ENCODE peak calls at places on chromosomes 16 and 17, in nine cellular contexts. One of them, this sample, is unnamed.

GRCh38 chr17:41211845-41212466 is 14.5 kb upstream of the KRTAP9-2 start:
- DNase-seq in amygdala: no peak
- DNase-seq in anterior cingulate cortex: no peak
- DNase-seq in astrocyte of the hippocampus: no peak
- DNase-seq in ureter: no peak
- DNase-seq in K562: no peak
- DNase-seq in central memory CD4-positive, alpha-beta T cell: no peak
- DNase-seq in stimulated activated CD4-positive, alpha-beta T cell treated with anti-CD3 and anti-CD28 coated beads, Interleukin-4, amount 100 ng/mL, for 48 hours: no peak
- DNase-seq in BJ: peak
- DNase-seq in this sample: no peak

GRCh38 chr17:79022507-79022991 is 1.4 kb upstream of the C1QTNF1 start:
- DNase-seq in amygdala: no peak
- DNase-seq in anterior cingulate cortex: no peak
- DNase-seq in astrocyte of the hippocampus: no peak
- DNase-seq in ureter: peak
- DNase-seq in K562: no peak
- DNase-seq in central memory CD4-positive, alpha-beta T cell: no peak
- DNase-seq in stimulated activated CD4-positive, alpha-beta T cell treated with anti-CD3 and anti-CD28 coated beads, Interleukin-4, amount 100 ng/mL, for 48 hours: no peak
- DNase-seq in BJ: no peak
- DNase-seq in this sample: no peak

GRCh38 chr16:30139895-30140481 is 17.0 kb upstream of the MAPK3 start:
- DNase-seq in amygdala: no peak
- DNase-seq in anterior cingulate cortex: no peak
- DNase-seq in astrocyte of the hippocampus: no peak
- DNase-seq in ureter: no peak
- DNase-seq in K562: no peak
- DNase-seq in central memory CD4-positive, alpha-beta T cell: no peak
- DNase-seq in stimulated activated CD4-positive, alpha-beta T cell treated with anti-CD3 and anti-CD28 coated beads, Interleukin-4, amount 100 ng/mL, for 48 hours: no peak
- DNase-seq in BJ: no peak
- DNase-seq in this sample: no peak

GRCh38 chr17:15483416-15483815 is 16.0 kb upstream of the CDRT4 start:
- DNase-seq in amygdala: no peak
- DNase-seq in anterior cingulate cortex: no peak
- DNase-seq in astrocyte of the hippocampus: no peak
- DNase-seq in ureter: no peak
- DNase-seq in K562: no peak
- DNase-seq in central memory CD4-positive, alpha-beta T cell: no peak
- DNase-seq in stimulated activated CD4-positive, alpha-beta T cell treated with anti-CD3 and anti-CD28 coated beads, Interleukin-4, amount 100 ng/mL, for 48 hours: no peak
- DNase-seq in BJ: no peak
- DNase-seq in this sample: no peak

GRCh38 chr16:66490774-66491715 is 58.9 kb downstream of the TK2 start:
- DNase-seq in amygdala: no peak
- DNase-seq in anterior cingulate cortex: no peak
- DNase-seq in astrocyte of the hippocampus: no peak
- DNase-seq in ureter: peak
- DNase-seq in K562: no peak
- DNase-seq in central memory CD4-positive, alpha-beta T cell: no peak
- DNase-seq in stimulated activated CD4-positive, alpha-beta T cell treated with anti-CD3 and anti-CD28 coated beads, Interleukin-4, amount 100 ng/mL, for 48 hours: no peak
- DNase-seq in BJ: no peak
- DNase-seq in this sample: no peak

GRCh38 chr16:16118337-16118736 is 105.0 kb downstream of the ABCC6 start:
- DNase-seq in amygdala: no peak
- DNase-seq in anterior cingulate cortex: no peak
- DNase-seq in astrocyte of the hippocampus: no peak
- DNase-seq in ureter: no peak
- DNase-seq in K562: no peak
- DNase-seq in central memory CD4-positive, alpha-beta T cell: no peak
- DNase-seq in stimulated activated CD4-positive, alpha-beta T cell treated with anti-CD3 and anti-CD28 coated beads, Interleukin-4, amount 100 ng/mL, for 48 hours: no peak
- DNase-seq in BJ: no peak
- DNase-seq in this sample: no peak

GRCh38 chr17:51397361-51398127 is 137.2 kb downstream of the UTP18 start:
- DNase-seq in amygdala: no peak
- DNase-seq in anterior cingulate cortex: no peak
- DNase-seq in astrocyte of the hippocampus: peak
- DNase-seq in ureter: no peak
- DNase-seq in K562: no peak
- DNase-seq in central memory CD4-positive, alpha-beta T cell: no peak
- DNase-seq in stimulated activated CD4-positive, alpha-beta T cell treated with anti-CD3 and anti-CD28 coated beads, Interleukin-4, amount 100 ng/mL, for 48 hours: no peak
- DNase-seq in BJ: no peak
- DNase-seq in this sample: no peak

GRCh38 chr17:73308017-73308823 is 3.6 kb downstream of the CDC42EP4 start:
- DNase-seq in amygdala: no peak
- DNase-seq in anterior cingulate cortex: no peak
- DNase-seq in astrocyte of the hippocampus: peak
- DNase-seq in ureter: peak
- DNase-seq in K562: peak
- DNase-seq in central memory CD4-positive, alpha-beta T cell: no peak
- DNase-seq in stimulated activated CD4-positive, alpha-beta T cell treated with anti-CD3 and anti-CD28 coated beads, Interleukin-4, amount 100 ng/mL, for 48 hours: no peak
- DNase-seq in BJ: peak
- DNase-seq in this sample: no peak

GRCh38 chr17:17822189-17822978 is 14.4 kb downstream of the SREBF1 start:
- DNase-seq in amygdala: peak
- DNase-seq in anterior cingulate cortex: peak
- DNase-seq in astrocyte of the hippocampus: peak
- DNase-seq in ureter: no peak
- DNase-seq in K562: no peak
- DNase-seq in central memory CD4-positive, alpha-beta T cell: no peak
- DNase-seq in stimulated activated CD4-positive, alpha-beta T cell treated with anti-CD3 and anti-CD28 coated beads, Interleukin-4, amount 100 ng/mL, for 48 hours: no peak
- DNase-seq in BJ: peak
- DNase-seq in this sample: no peak

GRCh38 chr17:67488161-67488560 is 111.1 kb downstream of the PITPNC1 start:
- DNase-seq in amygdala: no peak
- DNase-seq in anterior cingulate cortex: peak
- DNase-seq in astrocyte of the hippocampus: peak
- DNase-seq in ureter: no peak
- DNase-seq in K562: no peak
- DNase-seq in central memory CD4-positive, alpha-beta T cell: no peak
- DNase-seq in stimulated activated CD4-positive, alpha-beta T cell treated with anti-CD3 and anti-CD28 coated beads, Interleukin-4, amount 100 ng/mL, for 48 hours: no peak
- DNase-seq in BJ: no peak
- DNase-seq in this sample: no peak

GRCh38 chr17:54177606-54178308 is 355.0 kb downstream of the KIF2B start:
- DNase-seq in amygdala: no peak
- DNase-seq in anterior cingulate cortex: no peak
- DNase-seq in astrocyte of the hippocampus: no peak
- DNase-seq in ureter: no peak
- DNase-seq in K562: no peak
- DNase-seq in central memory CD4-positive, alpha-beta T cell: no peak
- DNase-seq in stimulated activated CD4-positive, alpha-beta T cell treated with anti-CD3 and anti-CD28 coated beads, Interleukin-4, amount 100 ng/mL, for 48 hours: no peak
- DNase-seq in BJ: no peak
- DNase-seq in this sample: no peak

GRCh38 chr17:45246861-45247428 is 14.9 kb downstream of the SPATA32 start:
- DNase-seq in amygdala: no peak
- DNase-seq in anterior cingulate cortex: no peak
- DNase-seq in astrocyte of the hippocampus: peak
- DNase-seq in ureter: no peak
- DNase-seq in K562: peak
- DNase-seq in central memory CD4-positive, alpha-beta T cell: peak
- DNase-seq in stimulated activated CD4-positive, alpha-beta T cell treated with anti-CD3 and anti-CD28 coated beads, Interleukin-4, amount 100 ng/mL, for 48 hours: no peak
- DNase-seq in BJ: no peak
- DNase-seq in this sample: peak

GRCh38 chr17:44354582-44355309 is 8.9 kb downstream of the FAM171A2 start:
- DNase-seq in amygdala: no peak
- DNase-seq in anterior cingulate cortex: no peak
- DNase-seq in astrocyte of the hippocampus: peak
- DNase-seq in ureter: no peak
- DNase-seq in K562: peak
- DNase-seq in central memory CD4-positive, alpha-beta T cell: peak
- DNase-seq in stimulated activated CD4-positive, alpha-beta T cell treated with anti-CD3 and anti-CD28 coated beads, Interleukin-4, amount 100 ng/mL, for 48 hours: peak
- DNase-seq in BJ: no peak
- DNase-seq in this sample: peak

GRCh38 chr16:15857779-15858560 is 1.1 kb upstream of the MYH11 start:
- DNase-seq in amygdala: no peak
- DNase-seq in anterior cingulate cortex: no peak
- DNase-seq in astrocyte of the hippocampus: peak
- DNase-seq in ureter: peak
- DNase-seq in K562: no peak
- DNase-seq in central memory CD4-positive, alpha-beta T cell: no peak
- DNase-seq in stimulated activated CD4-positive, alpha-beta T cell treated with anti-CD3 and anti-CD28 coated beads, Interleukin-4, amount 100 ng/mL, for 48 hours: no peak
- DNase-seq in BJ: no peak
- DNase-seq in this sample: no peak

GRCh38 chr16:21159281-21159951 is 942 bp downstream of the LDAF1 start:
- DNase-seq in amygdala: no peak
- DNase-seq in anterior cingulate cortex: no peak
- DNase-seq in astrocyte of the hippocampus: peak
- DNase-seq in ureter: peak
- DNase-seq in K562: peak
- DNase-seq in central memory CD4-positive, alpha-beta T cell: peak
- DNase-seq in stimulated activated CD4-positive, alpha-beta T cell treated with anti-CD3 and anti-CD28 coated beads, Interleukin-4, amount 100 ng/mL, for 48 hours: no peak
- DNase-seq in BJ: no peak
- DNase-seq in this sample: peak

GRCh38 chr16:70298988-70299938 is at the start of gene DDX19B:
- DNase-seq in amygdala: peak
- DNase-seq in anterior cingulate cortex: peak
- DNase-seq in astrocyte of the hippocampus: peak
- DNase-seq in ureter: peak
- DNase-seq in K562: peak
- DNase-seq in central memory CD4-positive, alpha-beta T cell: peak
- DNase-seq in stimulated activated CD4-positive, alpha-beta T cell treated with anti-CD3 and anti-CD28 coated beads, Interleukin-4, amount 100 ng/mL, for 48 hours: peak
- DNase-seq in BJ: no peak
- DNase-seq in this sample: peak

GRCh38 chr17:27503636-27504035 is 47.4 kb downstream of the KSR1 start:
- DNase-seq in amygdala: no peak
- DNase-seq in anterior cingulate cortex: no peak
- DNase-seq in astrocyte of the hippocampus: no peak
- DNase-seq in ureter: no peak
- DNase-seq in K562: no peak
- DNase-seq in central memory CD4-positive, alpha-beta T cell: no peak
- DNase-seq in stimulated activated CD4-positive, alpha-beta T cell treated with anti-CD3 and anti-CD28 coated beads, Interleukin-4, amount 100 ng/mL, for 48 hours: no peak
- DNase-seq in BJ: no peak
- DNase-seq in this sample: no peak

GRCh38 chr16:22232277-22233049 is 26.4 kb downstream of the EEF2K start:
- DNase-seq in amygdala: no peak
- DNase-seq in anterior cingulate cortex: no peak
- DNase-seq in astrocyte of the hippocampus: peak
- DNase-seq in ureter: peak
- DNase-seq in K562: no peak
- DNase-seq in central memory CD4-positive, alpha-beta T cell: no peak
- DNase-seq in stimulated activated CD4-positive, alpha-beta T cell treated with anti-CD3 and anti-CD28 coated beads, Interleukin-4, amount 100 ng/mL, for 48 hours: peak
- DNase-seq in BJ: no peak
- DNase-seq in this sample: no peak

GRCh38 chr16:88295526-88296436 is 87.0 kb upstream of the ZNF469 start:
- DNase-seq in amygdala: no peak
- DNase-seq in anterior cingulate cortex: no peak
- DNase-seq in astrocyte of the hippocampus: no peak
- DNase-seq in ureter: no peak
- DNase-seq in K562: no peak
- DNase-seq in central memory CD4-positive, alpha-beta T cell: no peak
- DNase-seq in stimulated activated CD4-positive, alpha-beta T cell treated with anti-CD3 and anti-CD28 coated beads, Interleukin-4, amount 100 ng/mL, for 48 hours: no peak
- DNase-seq in BJ: no peak
- DNase-seq in this sample: no peak

GRCh38 chr17:79730769-79731483 is at the start of gene ENPP7:
- DNase-seq in amygdala: no peak
- DNase-seq in anterior cingulate cortex: no peak
- DNase-seq in astrocyte of the hippocampus: no peak
- DNase-seq in ureter: no peak
- DNase-seq in K562: no peak
- DNase-seq in central memory CD4-positive, alpha-beta T cell: no peak
- DNase-seq in stimulated activated CD4-positive, alpha-beta T cell treated with anti-CD3 and anti-CD28 coated beads, Interleukin-4, amount 100 ng/mL, for 48 hours: no peak
- DNase-seq in BJ: no peak
- DNase-seq in this sample: no peak

GRCh38 chr17:51948128-51948527 is 210.4 kb downstream of the CA10 start:
- DNase-seq in amygdala: no peak
- DNase-seq in anterior cingulate cortex: no peak
- DNase-seq in astrocyte of the hippocampus: no peak
- DNase-seq in ureter: no peak
- DNase-seq in K562: no peak
- DNase-seq in central memory CD4-positive, alpha-beta T cell: no peak
- DNase-seq in stimulated activated CD4-positive, alpha-beta T cell treated with anti-CD3 and anti-CD28 coated beads, Interleukin-4, amount 100 ng/mL, for 48 hours: no peak
- DNase-seq in BJ: no peak
- DNase-seq in this sample: no peak